ENCODE peak calls at places on chromosome 2, in ten cellular contexts. K is stomach, B is suprapubic skin, S is heart left ventricle, H is small intestine, Q is neural progenitor cell, P is cardiac muscle cell, A is breast epithelium, Y is colonic mucosa, C is transverse colon. Z is an unnamed sample.
A peak's percentile ranks its signal among the peaks of the same experiment; 100 is the strongest.

GRCh38 chr2:105977212-105977611 is 216.9 kb downstream of the UXS1 start:
- DNase-seq in B (no peak), Y (no peak), P (no peak), S (no peak), Q (no peak), H (peak; percentile 74), A (no peak), K (no peak), C (no peak), Z (no peak)

GRCh38 chr2:169160926-169161481 is 91.6 kb downstream of the DHRS9 start:
- DNase-seq in P (no peak), S (no peak), K (no peak), Q (no peak), A (no peak), C (no peak), B (no peak), Y (no peak), H (no peak), Z (no peak)

GRCh38 chr2:172434821-172435607 is 7.6 kb downstream of the ITGA6 start:
- DNase-seq in C (no peak), B (no peak), H (peak; percentile 59), A (no peak), K (no peak), Y (no peak), Q (peak; percentile 36), S (no peak), P (no peak), Z (peak; percentile 43)

GRCh38 chr2:176106636-176107539 is at the start of gene HOXD11:
- DNase-seq in C (peak; percentile 66), B (no peak), P (no peak), H (peak; percentile 32), Y (peak; percentile 41), A (peak; percentile 43), Q (peak; percentile 65), S (no peak), K (no peak), Z (peak; percentile 88)

GRCh38 chr2:79011485-79011884 is 14.0 kb upstream of the REG3G start:
- DNase-seq in K (no peak), A (no peak), Y (no peak), P (no peak), H (peak; percentile 35), B (no peak), Q (no peak), C (no peak), S (no peak), Z (no peak)

GRCh38 chr2:12504443-12504842 is 212.3 kb upstream of the TRIB2 start:
- DNase-seq in B (no peak), Y (no peak), Q (no peak), S (no peak), A (no peak), C (no peak), P (no peak), K (no peak), H (no peak), Z (no peak)

GRCh38 chr2:230714122-230714453 is 1.4 kb downstream of the CAB39 start:
- DNase-seq in C (peak; percentile 20), B (no peak), Q (peak; percentile 29), K (no peak), S (no peak), A (no peak), Y (peak; percentile 36), P (peak; percentile 29), H (peak; percentile 67), Z (no peak)

GRCh38 chr2:204069804-204070203 is 133.2 kb downstream of the ICOS start:
- DNase-seq in A (no peak), P (no peak), K (no peak), S (no peak), B (no peak), C (no peak), Y (no peak), H (no peak), Q (no peak), Z (no peak)

GRCh38 chr2:64196986-64197385 is 52.8 kb upstream of the PELI1 start:
- DNase-seq in H (no peak), Y (no peak), A (no peak), C (no peak), Q (peak; percentile 30), K (no peak), S (no peak), P (no peak), B (no peak), Z (no peak)

GRCh38 chr2:162559194-162559593 is 215.3 kb downstream of the GCA start:
- DNase-seq in Y (no peak), A (no peak), C (no peak), B (no peak), S (no peak), P (no peak), H (no peak), Q (no peak), K (no peak), Z (no peak)

GRCh38 chr2:128599700-128600099 is 281.0 kb upstream of the HS6ST1 start:
- DNase-seq in Q (no peak), S (no peak), K (peak; percentile 23), Y (no peak), H (no peak), P (no peak), C (no peak), B (peak; percentile 67), A (no peak), Z (no peak)

GRCh38 chr2:128602038-128602698 is 283.5 kb upstream of the HS6ST1 start:
- DNase-seq in Y (no peak), P (no peak), Q (no peak), H (peak; percentile 54), S (no peak), B (peak; percentile 29), A (no peak), K (no peak), C (no peak), Z (no peak)

GRCh38 chr2:128598862-128599441 is 280.3 kb upstream of the HS6ST1 start:
- DNase-seq in Y (no peak), P (no peak), H (no peak), Q (no peak), K (no peak), B (no peak), C (no peak), S (no peak), A (no peak), Z (no peak)

GRCh38 chr2:128601298-128602037 is 282.8 kb upstream of the HS6ST1 start:
- DNase-seq in A (peak; percentile 31), S (no peak), P (no peak), K (peak; percentile 22), Y (no peak), B (peak; percentile 60), H (no peak), C (no peak), Q (no peak), Z (peak; percentile 71)

GRCh38 chr2:128600606-128601297 is 282.1 kb upstream of the HS6ST1 start:
- DNase-seq in P (no peak), H (no peak), C (no peak), S (no peak), K (peak; percentile 2), B (peak; percentile 44), Y (no peak), A (no peak), Q (no peak), Z (no peak)
- H3K4me3 ChIP-seq in P (no peak overlapping the region), H (no peak overlapping the region), C (no peak overlapping the region), S (no peak overlapping the region), K (no peak overlapping the region), B (no peak overlapping the region), Y (no peak overlapping the region), A (no peak overlapping the region), Q (no peak overlapping the region), Z (no peak overlapping the region)

GRCh38 chr2:219182331-219183150 is 4.5 kb downstream of the RETREG2 start:
- DNase-seq in Y (peak; percentile 29), A (no peak), B (no peak), C (peak; percentile 61), Q (no peak), P (no peak), S (no peak), H (no peak), K (no peak), Z (no peak)

GRCh38 chr2:219184116-219184515 is 6.0 kb downstream of the RETREG2 start:
- DNase-seq in B (no peak), S (peak; percentile 2), Q (no peak), H (no peak), A (no peak), P (no peak), C (no peak), Y (peak; percentile 17), K (no peak), Z (no peak)

GRCh38 chr2:219181531-219181930 is 3.5 kb downstream of the RETREG2 start:
- DNase-seq in A (no peak), K (no peak), S (no peak), P (no peak), Y (peak; percentile 10), H (no peak), C (no peak), B (no peak), Q (no peak), Z (no peak)

GRCh38 chr2:219180961-219181360 is 2.9 kb downstream of the RETREG2 start:
- DNase-seq in K (no peak), C (no peak), H (no peak), Y (peak; percentile 13), S (no peak), A (no peak), Q (no peak), B (no peak), P (no peak), Z (no peak)

GRCh38 chr2:219183151-219183757 is 5.2 kb downstream of the RETREG2 start:
- DNase-seq in S (no peak), B (no peak), P (no peak), Q (no peak), C (peak; percentile 38), K (no peak), A (no peak), H (no peak), Y (peak; percentile 17), Z (no peak)
- H3K36me3 ChIP-seq in S (peaks cover 63% of the 10 kb centered on the region), B (peaks cover 54% of the 10 kb centered on the region), P (peaks cover 36% of the 10 kb centered on the region), Q (no peaks in the 10 kb centered on the region), C (no peaks in the 10 kb centered on the region), K (peaks cover 67% of the 10 kb centered on the region), A (peaks cover 7% of the 10 kb centered on the region), H (peaks cover 23% of the 10 kb centered on the region), Y (peaks cover 15% of the 10 kb centered on the region), Z (peaks cover 26% of the 10 kb centered on the region)

DNA sequence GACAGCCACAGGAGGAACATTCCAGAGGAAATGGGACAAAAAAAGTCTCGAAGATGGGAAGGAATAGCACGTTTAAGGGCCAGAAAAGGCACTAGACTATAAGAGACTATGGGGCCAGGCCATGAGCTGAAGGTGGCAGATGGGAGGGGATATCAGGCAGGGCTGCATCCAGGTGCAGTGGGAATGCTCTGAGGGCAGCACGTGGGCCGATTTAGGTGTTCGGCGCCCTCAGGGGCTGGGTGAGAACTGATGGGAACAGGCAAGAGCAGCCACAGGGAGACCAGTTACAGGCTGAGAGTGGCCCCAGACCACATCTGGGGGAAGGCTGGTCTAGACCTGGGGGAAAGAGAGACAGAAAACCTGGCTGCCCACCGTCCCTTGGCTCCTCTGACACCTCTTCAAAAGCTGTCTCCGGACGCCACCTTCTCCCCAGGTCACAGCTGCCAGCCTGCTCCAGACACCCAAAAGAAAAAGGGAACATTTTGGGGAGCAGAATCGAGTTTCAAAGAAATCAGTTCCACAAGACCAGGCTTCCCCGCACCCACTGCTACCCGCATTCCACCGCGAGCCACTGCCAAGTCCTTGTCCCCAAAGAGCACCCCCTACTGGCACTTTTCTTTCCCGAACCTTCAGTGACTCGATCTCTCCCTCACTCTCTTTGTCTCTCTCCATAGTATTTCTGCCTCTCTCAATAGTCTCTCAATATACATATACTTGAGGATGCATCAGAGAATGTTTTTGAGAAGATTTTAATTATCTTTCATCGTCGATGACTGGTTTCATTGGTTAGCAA is 190.1 kb upstream of the AGAP1 start:
- DNase-seq in K (no peak), Q (peak; percentile 20), C (no peak), B (no peak), P (no peak), H (no peak), A (no peak), S (no peak), Y (no peak), Z (peak; percentile 54)
- H3K27me3 ChIP-seq in K (peaks cover 45% of the 10 kb centered on the region), Q (no peaks in the 10 kb centered on the region), C (peaks cover 3% of the 10 kb centered on the region), B (peaks cover 34% of the 10 kb centered on the region), P (no peaks in the 10 kb centered on the region), H (peaks cover 2% of the 10 kb centered on the region), A (no peaks in the 10 kb centered on the region), S (peaks cover 23% of the 10 kb centered on the region), Y (no peaks in the 10 kb centered on the region), Z (no peaks in the 10 kb centered on the region)

GRCh38 chr2:235860111-235860510 is 308.1 kb downstream of the GBX2 start:
- DNase-seq in P (no peak), A (no peak), Q (no peak), Y (no peak), S (no peak), C (no peak), H (no peak), K (no peak), B (no peak), Z (no peak)
- H3K4me3 ChIP-seq in P (no peak overlapping the region), A (no peak overlapping the region), Q (no peak overlapping the region), Y (no peak overlapping the region), S (no peak overlapping the region), C (no peak overlapping the region), H (no peak overlapping the region), K (no peak overlapping the region), B (no peak overlapping the region), Z (no peak overlapping the region)

Z was measured in H7.